ENCODE peak calls at places on chromosome 1, in ten cellular contexts. E, A, Y, B, P, V, T, J, R and G are unnamed samples.

GRCh38 chr1:115118596-115118995 is 29.3 kb upstream of the TSPAN2 start:
- DNase-seq in A (no peak), J (no peak), Y (no peak), B (no peak), E (no peak), T (no peak), R (no peak), V (no peak), P (no peak), G (no peak)

GRCh38 chr1:168728452-168729404 is at the start of gene DPT:
- DNase-seq in P (no peak), Y (peak; percentile 9), A (peak; percentile 61), R (no peak), T (no peak), E (peak; percentile 44), J (no peak), V (no peak), B (no peak), G (no peak)

GRCh38 chr1:47592296-47592975 is 154.6 kb downstream of the FOXD2 start:
- DNase-seq in Y (no peak), T (no peak), P (peak; percentile 46), E (no peak), V (no peak), B (no peak), A (no peak), R (no peak), J (no peak), G (no peak)

GRCh38 chr1:32636793-32637561 is 13.4 kb downstream of the ZBTB8OS start:
- DNase-seq in V (no peak), R (no peak), T (no peak), E (no peak), P (no peak), B (peak; percentile 50), Y (no peak), J (no peak), A (no peak), G (no peak)

GRCh38 chr1:236896716-236897115 is 101.6 kb downstream of the MTR start:
- DNase-seq in P (no peak), T (no peak), E (no peak), J (no peak), V (no peak), R (no peak), B (no peak), A (no peak), Y (no peak), G (no peak)

GRCh38 chr1:175130649-175131045 is 61.9 kb downstream of the KIAA0040 start:
- DNase-seq in Y (no peak), J (no peak), T (no peak), E (no peak), P (no peak), A (no peak), R (no peak), B (no peak), V (no peak), G (no peak)

GRCh38 chr1:229238674-229239415 is 32.1 kb upstream of the RAB4A start:
- DNase-seq in V (no peak), E (no peak), R (no peak), J (no peak), Y (no peak), A (no peak), T (no peak), B (no peak), P (no peak), G (no peak)

GRCh38 chr1:200429221-200429751 is 19.4 kb upstream of the ZNF281 start:
- DNase-seq in T (no peak), R (no peak), J (no peak), B (no peak), E (no peak), Y (peak; percentile 62), A (no peak), V (no peak), P (no peak), G (no peak)

GRCh38 chr1:67060811-67061218 is 6.9 kb upstream of the SLC35D1 start:
- DNase-seq in T (no peak), Y (peak; percentile 99), V (peak; percentile 97), P (no peak), E (no peak), A (no peak), R (no peak), J (no peak), B (peak; percentile 93), G (no peak)

GRCh38 chr1:205602118-205602517 is 29.7 kb downstream of the ELK4 start:
- DNase-seq in P (no peak), B (no peak), Y (no peak), A (no peak), R (no peak), E (no peak), J (no peak), V (no peak), T (no peak), G (no peak)

GRCh38 chr1:54995835-54996234 is 2.9 kb upstream of the BSND start:
- DNase-seq in E (no peak), T (no peak), V (no peak), B (no peak), Y (no peak), P (no peak), A (no peak), J (no peak), R (peak; percentile 17), G (no peak)

GRCh38 chr1:179976970-179977651 is 22.5 kb downstream of the CEP350 start:
- DNase-seq in T (no peak), R (no peak), B (no peak), P (no peak), E (no peak), V (no peak), A (no peak), J (no peak), Y (no peak), G (no peak)

GRCh38 chr1:30376054-30376453 is 347.3 kb downstream of the MATN1 start:
- DNase-seq in A (no peak), J (no peak), V (no peak), P (peak; percentile 14), E (no peak), R (no peak), B (no peak), T (no peak), Y (no peak), G (no peak)

DNA sequence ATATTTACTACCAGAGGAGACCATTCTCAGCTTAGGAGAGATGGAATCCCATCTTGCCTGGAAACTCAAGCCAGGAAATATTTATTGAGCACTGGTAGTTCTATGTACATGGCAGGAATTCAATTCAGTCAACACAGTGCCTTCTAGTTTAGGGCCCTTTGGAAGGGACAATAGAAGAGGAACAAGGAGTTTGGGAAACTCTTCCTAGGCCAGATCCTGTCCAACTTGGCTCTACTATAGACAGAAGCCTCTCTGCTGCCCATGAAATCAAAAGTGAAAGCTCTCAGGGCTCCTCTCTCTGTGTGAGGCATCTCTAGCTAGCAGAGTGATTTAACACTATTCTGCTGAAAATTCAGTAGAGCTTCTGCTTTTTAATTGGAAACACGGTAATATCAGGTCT is 244.6 kb upstream of the MAP1LC3C start:
- DNase-seq in A (no peak), R (no peak), Y (no peak), V (no peak), B (no peak), P (no peak), J (no peak), T (no peak), E (no peak), G (no peak)
- H3K27ac ChIP-seq in A (peak overlapping the region; percentile 24), R (no peak overlapping the region), Y (no peak overlapping the region), V (no peak overlapping the region), B (no peak overlapping the region), P (no peak overlapping the region), J (no peak overlapping the region), T (no peak overlapping the region), E (no peak overlapping the region), G (no peak overlapping the region)

DNA sequence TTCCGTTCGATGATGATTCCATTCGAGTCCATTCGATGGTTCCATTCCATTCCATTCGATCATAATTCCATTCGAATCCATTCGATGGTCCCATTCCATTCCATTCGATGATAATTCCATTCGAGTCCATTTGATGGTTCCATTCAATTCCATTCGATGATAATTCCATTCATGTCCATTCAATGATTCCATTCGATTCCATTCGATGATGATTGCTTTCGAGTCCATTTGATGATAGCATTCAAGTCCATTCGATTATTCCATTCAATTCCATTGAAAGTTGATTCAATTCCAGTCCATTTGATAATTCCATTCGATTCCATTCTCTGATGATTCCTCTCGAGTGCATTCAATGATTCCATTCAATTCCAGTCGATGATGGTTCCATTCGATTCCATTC is 3895.3 kb downstream of the SRGAP2C start:
- DNase-seq in V (no peak), J (no peak), A (no peak), E (no peak), R (no peak), T (no peak), Y (no peak), B (no peak), P (no peak), G (no peak)
- H3K9me3 ChIP-seq in V (peaks cover 19% of the 10 kb centered on the region), J (peaks cover 79% of the 10 kb centered on the region), A (peaks cover 93% of the 10 kb centered on the region), E (peaks cover 11% of the 10 kb centered on the region), R (peaks cover 37% of the 10 kb centered on the region), T (peaks cover 13% of the 10 kb centered on the region), Y (peaks cover 4% of the 10 kb centered on the region), B (peaks cover 56% of the 10 kb centered on the region), P (peaks cover 76% of the 10 kb centered on the region), G (peaks cover 5% of the 10 kb centered on the region)

DNA sequence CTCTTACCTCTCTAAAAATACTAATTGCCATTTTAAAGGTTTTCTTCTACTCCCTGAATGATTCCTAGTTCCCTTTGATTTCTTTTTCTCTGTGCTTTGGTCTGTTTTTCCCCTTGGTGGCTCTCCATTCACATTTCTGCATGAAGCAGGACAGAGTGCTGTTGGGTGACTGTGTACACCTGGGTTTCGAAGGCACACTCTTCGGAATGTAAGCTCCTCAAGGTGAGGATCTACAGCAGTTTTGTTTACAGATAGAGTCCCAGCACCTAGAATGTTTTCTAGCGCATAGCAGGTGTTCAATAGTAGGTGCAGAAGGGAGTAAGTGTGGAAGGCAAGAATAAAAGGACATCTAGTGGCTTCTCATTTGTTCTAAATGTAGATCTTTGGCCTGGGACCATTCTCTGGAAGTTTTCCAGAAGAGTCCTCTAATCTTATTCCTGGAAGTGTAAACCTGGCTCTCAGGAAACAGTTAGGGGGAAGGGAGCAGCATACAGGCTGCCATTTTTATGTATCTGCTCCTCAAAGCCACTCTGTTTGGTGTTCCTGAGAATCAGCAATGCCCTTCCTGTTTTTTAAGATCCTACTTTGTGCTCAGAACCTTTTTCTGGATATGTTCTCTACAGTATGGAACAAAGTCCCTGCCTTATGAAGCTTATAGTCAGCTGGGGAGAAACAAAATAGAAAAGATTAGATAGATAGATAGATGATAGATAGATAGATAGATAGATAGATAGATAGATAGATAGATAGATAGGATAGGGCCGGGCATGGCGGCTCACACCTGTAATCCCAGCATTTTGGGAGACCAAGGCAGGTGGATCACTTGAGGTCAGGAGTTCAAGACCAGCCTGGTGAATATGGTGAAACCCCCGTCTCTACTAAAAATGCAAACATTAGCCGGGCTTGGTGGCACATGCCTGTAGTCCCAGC is 22.8 kb upstream of the EFNA1 start:
- DNase-seq in Y (no peak), A (no peak), E (no peak), T (no peak), J (no peak), P (no peak), R (no peak), V (no peak), B (no peak), G (no peak)
- H3K27ac ChIP-seq in Y (no peak overlapping the region), A (peak overlapping the region; percentile 58), E (no peak overlapping the region), T (peak overlapping the region; percentile 2), J (no peak overlapping the region), P (no peak overlapping the region), R (no peak overlapping the region), V (no peak overlapping the region), B (no peak overlapping the region), G (no peak overlapping the region)

DNA sequence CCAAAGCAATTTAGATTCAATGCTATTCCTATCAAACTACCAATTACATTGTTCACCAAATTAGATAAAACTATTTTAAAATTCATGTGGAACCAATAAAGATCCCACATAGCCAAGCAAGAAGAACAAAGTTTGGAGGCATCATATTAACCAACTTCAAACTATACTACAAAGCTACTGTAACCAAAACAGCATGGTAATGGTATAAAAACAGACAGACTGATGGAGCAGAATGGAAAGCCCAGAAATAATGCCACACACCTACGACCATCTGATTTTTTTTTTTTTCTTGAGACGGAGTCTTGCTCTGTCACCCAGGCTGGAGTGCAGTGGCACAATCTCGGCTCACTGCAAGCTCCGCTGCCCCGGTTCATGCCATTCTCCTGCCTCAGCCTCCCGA is 7.1 kb downstream of the ZNF124 start:
- DNase-seq in J (no peak), E (no peak), B (no peak), P (no peak), T (no peak), Y (no peak), V (no peak), A (no peak), R (no peak), G (no peak)
- H3K9me3 ChIP-seq in J (peaks cover 4% of the 10 kb centered on the region), E (peaks cover 3% of the 10 kb centered on the region), B (peaks cover 45% of the 10 kb centered on the region), P (peaks cover 91% of the 10 kb centered on the region), T (peaks cover 56% of the 10 kb centered on the region), Y (peaks cover 7% of the 10 kb centered on the region), V (peaks cover 12% of the 10 kb centered on the region), A (peaks cover 84% of the 10 kb centered on the region), R (peaks cover 77% of the 10 kb centered on the region), G (no peaks in the 10 kb centered on the region)